ENCODE peak calls at places on chromosomes 13 and 19, in ten cellular contexts. B is lung, Q is cardiac fibroblast, F is thoracic aorta, N is tibial artery, H is IMR-90, O is Peyer's patch, Z is osteoblast, K is spleen, V is fibroblast of lung. R is an unnamed sample.

GRCh38 chr13:113765241-113765910 is 6.3 kb downstream of the TMEM255B start:
- DNase-seq in B (no peak), Z (peak; percentile 51), N (no peak), O (peak; percentile 21), Q (no peak), K (peak; percentile 39), F (no peak), V (no peak), H (no peak), R (no peak)

GRCh38 chr13:98258226-98258625 is 81.2 kb upstream of the RNF113B start:
- DNase-seq in F (no peak), Z (no peak), H (no peak), B (no peak), Q (no peak), K (no peak), V (no peak), O (no peak), N (no peak), R (no peak)

GRCh38 chr13:52862358-52863206 is 14.1 kb upstream of the PCDH8 start:
- DNase-seq in O (no peak), V (no peak), N (no peak), H (no peak), Z (no peak), F (no peak), B (no peak), Q (no peak), K (no peak), R (no peak)

GRCh38 chr13:51861728-51862300 is at the start of gene CCDC70:
- DNase-seq in Z (no peak), B (no peak), Q (no peak), V (peak; percentile 8), K (no peak), O (no peak), H (peak; percentile 39), N (no peak), F (no peak), R (no peak)

GRCh38 chr19:47996230-47996727 is 1.8 kb downstream of the ELSPBP1 start:
- DNase-seq in K (no peak), V (no peak), N (no peak), F (no peak), O (no peak), B (no peak), Z (no peak), Q (no peak), H (no peak), R (no peak)

GRCh38 chr19:1864480-1865171 is 1.2 kb upstream of the KLF16 start:
- DNase-seq in Q (peak; percentile 69), B (peak; percentile 73), N (peak; percentile 66), H (peak; percentile 38), V (peak; percentile 48), F (no peak), O (peak; percentile 87), Z (peak; percentile 99), K (peak; percentile 96), R (no peak)

GRCh38 chr13:38804536-38804935 is 117.7 kb downstream of the FREM2 start:
- DNase-seq in Z (peak; percentile 14), H (no peak), O (no peak), Q (no peak), F (no peak), B (no peak), N (no peak), V (peak; percentile 17), K (no peak), R (no peak)

GRCh38 chr13:111344471-111345191 is 24.2 kb downstream of the TEX29 start:
- DNase-seq in Q (peak; percentile 29), V (peak; percentile 67), K (no peak), N (no peak), O (no peak), H (peak; percentile 92), B (peak; percentile 77), Z (no peak), F (no peak), R (no peak)

GRCh38 chr13:104586010-104586746 is 1520.0 kb upstream of the SLC10A2 start:
- DNase-seq in Q (peak; percentile 85), K (no peak), B (no peak), N (no peak), Z (no peak), F (no peak), V (peak; percentile 95), H (peak; percentile 87), O (peak; percentile 52), R (no peak)

DNA sequence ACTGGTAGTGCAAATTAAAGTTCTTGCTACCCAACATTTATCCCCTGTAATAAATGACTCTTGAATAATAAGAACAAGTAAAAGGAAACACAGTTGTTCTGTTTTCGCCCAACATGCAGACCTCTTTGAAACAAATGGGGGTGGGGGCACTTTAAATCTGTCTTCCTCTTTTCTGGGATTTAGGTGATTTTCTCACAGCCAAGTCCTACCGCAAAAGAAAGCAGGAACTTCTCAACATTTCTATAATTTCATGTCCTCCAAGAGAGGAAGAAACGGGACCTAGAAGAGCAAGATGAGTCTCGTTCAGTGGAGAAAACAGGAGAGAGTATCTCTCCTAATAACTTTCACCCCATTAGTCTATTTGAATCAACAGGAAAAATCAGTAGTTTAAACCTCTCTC is 3.4 kb downstream of the POU4F1 start:
- DNase-seq in K (no peak), Q (no peak), B (no peak), F (no peak), H (no peak), Z (no peak), V (no peak), N (no peak), O (no peak), R (no peak)
- H3K4me3 ChIP-seq in K (no peak overlapping the region), Q (no peak overlapping the region), B (no peak overlapping the region), F (no peak overlapping the region), H (no peak overlapping the region), Z (no peak overlapping the region), V (no peak overlapping the region), N (no peak overlapping the region), O (no peak overlapping the region), R (no peak overlapping the region)

DNA sequence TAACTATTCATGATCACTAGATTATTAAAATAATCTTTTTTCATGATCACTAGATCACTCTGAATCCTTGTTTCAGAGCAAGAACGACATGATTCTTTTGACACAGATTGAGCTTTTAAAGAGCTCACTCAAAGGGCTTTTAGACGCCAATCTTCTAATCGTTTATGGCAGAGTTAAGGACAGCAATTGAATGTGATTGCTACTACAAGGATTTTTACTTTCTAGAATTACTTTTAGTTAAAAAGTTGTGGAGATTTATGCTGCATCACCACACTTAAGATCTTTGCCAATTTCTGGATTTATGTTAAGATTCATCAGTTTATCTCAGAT is 1.3 kb downstream of the EXOSC8 start:
- DNase-seq in B (no peak), H (no peak), K (no peak), O (no peak), Q (no peak), F (no peak), Z (no peak), N (no peak), V (no peak), R (no peak)
- H3K4me3 ChIP-seq in B (no peak overlapping the region), H (no peak overlapping the region), K (no peak overlapping the region), O (no peak overlapping the region), Q (no peak overlapping the region), F (no peak overlapping the region), Z (peak overlapping the region; percentile 94), N (peak overlapping the region; percentile 90), V (peak overlapping the region; percentile 81), R (no peak overlapping the region)

GRCh38 chr13:78598382-78598781 is 5.0 kb downstream of the POU4F1 start:
- DNase-seq in Q (no peak), O (no peak), Z (no peak), F (no peak), B (no peak), K (no peak), N (no peak), V (peak; percentile 14), H (no peak), R (no peak)

GRCh38 chr13:78595458-78595818 is 7.9 kb downstream of the POU4F1 start:
- DNase-seq in O (no peak), N (no peak), V (peak; percentile 11), Q (no peak), Z (no peak), B (no peak), F (no peak), K (no peak), H (no peak), R (no peak)

GRCh38 chr13:78593652-78594494 is 9.5 kb downstream of the POU4F1 start:
- DNase-seq in F (no peak), N (no peak), Z (no peak), K (no peak), O (no peak), B (no peak), V (no peak), H (no peak), Q (no peak), R (no peak)

GRCh38 chr13:78596701-78597550 is 6.4 kb downstream of the POU4F1 start:
- DNase-seq in N (no peak), O (no peak), Z (no peak), F (no peak), B (no peak), Q (no peak), H (no peak), K (no peak), V (peak; percentile 25), R (no peak)

DNA sequence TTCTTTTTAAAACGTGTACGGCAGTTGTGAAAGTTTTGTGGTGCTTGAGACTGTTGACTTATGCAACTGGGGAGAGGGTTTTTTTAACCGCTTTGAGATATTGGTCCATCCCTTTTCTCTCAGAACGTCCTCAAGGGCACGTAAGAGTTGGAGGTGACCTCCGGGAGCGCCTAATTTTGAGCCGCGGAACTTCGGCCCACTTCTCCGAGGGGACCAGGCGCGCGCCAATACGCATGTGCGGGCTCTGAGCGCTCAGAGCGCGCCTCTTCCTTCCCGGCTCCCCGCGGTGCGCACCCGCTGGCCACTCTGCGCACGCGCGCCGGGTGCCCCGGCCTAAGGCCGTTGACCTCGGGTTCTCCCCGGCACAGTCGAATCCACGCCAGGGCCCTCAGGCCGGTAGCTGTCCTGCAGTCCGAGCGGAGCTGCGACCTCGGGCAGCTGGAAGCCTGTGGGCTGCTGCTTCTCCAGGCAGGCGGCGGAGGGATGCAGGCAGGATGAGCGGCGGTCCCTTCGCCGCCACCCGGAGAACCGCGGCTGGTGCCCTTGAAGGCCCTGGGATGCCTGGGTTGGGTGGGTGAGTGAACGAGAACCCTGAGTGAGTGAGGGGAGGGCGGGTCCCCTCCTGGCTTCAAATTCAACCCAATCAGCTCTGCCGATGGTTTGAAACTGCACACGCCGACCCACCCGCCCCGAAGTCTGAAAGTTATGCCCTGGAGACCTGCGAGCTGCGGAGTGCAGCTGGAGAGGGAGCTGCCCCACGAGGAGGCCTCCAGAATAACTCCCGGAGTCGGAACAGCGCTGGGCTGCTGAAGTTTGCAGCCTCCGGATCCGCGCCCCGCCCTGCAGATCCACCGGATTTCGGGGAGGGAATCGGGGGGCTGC is 7.3 kb downstream of the POU4F1 start:
- DNase-seq in N (no peak), Q (no peak), O (no peak), Z (peak; percentile 78), V (peak; percentile 10), F (no peak), K (peak; percentile 72), B (no peak), H (no peak), R (no peak)
- H3K4me3 ChIP-seq in N (peak overlapping the region; percentile 12), Q (no peak overlapping the region), O (peak overlapping the region; percentile 32), Z (no peak overlapping the region), V (no peak overlapping the region), F (peak overlapping the region; percentile 58), K (peak overlapping the region; percentile 20), B (no peak overlapping the region), H (peak overlapping the region; percentile 19), R (no peak overlapping the region)

DNA sequence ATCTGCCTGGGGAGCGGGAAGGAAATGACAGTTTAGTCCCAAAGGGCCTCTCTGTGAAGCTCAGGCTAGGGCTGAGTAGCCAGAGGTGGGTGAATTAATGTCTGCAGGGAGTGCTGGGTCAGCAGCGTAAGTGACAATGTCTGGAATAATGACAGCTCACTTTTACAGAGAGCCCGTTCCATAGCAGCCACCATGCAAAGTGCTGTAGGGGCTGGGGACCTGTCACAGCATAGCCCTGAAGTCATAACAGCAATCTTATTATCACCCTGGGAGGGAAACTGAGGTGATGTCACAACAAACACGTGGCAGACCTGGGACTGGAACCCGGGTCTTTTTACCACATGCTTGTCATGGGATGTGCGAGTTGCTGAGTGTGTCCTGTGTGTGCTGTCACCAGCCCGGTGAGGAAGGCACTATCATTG is 8.7 kb upstream of the CD22 start:
- DNase-seq in Q (no peak), H (no peak), V (no peak), F (no peak), B (no peak), Z (no peak), O (no peak), N (no peak), K (no peak), R (no peak)
- H3K4me3 ChIP-seq in Q (no peak overlapping the region), H (no peak overlapping the region), V (no peak overlapping the region), F (no peak overlapping the region), B (no peak overlapping the region), Z (no peak overlapping the region), O (no peak overlapping the region), N (no peak overlapping the region), K (no peak overlapping the region), R (no peak overlapping the region)

R was measured in CD4-positive, alpha-beta memory T cell.